ENCODE peak calls at places on chromosomes 11 and 22, in six cellular contexts. C is NCI-H1694; G is activated CD8-positive, alpha-beta memory T cell treated with anti-CD3 and anti-CD28 coated beads for 24 hours; Q is aorta; P is choroid plexus epithelial cell; A is fibroblast of the aortic adventitia. Z is an unnamed sample.
A peak's percentile ranks its signal among the peaks of the same experiment; 100 is the strongest.

GRCh38 chr22:45225732-45226560 is 14.7 kb downstream of the KIAA0930 start:
- DNase-seq in C (no peak), G (no peak), Q (peak; percentile 75), P (peak; percentile 48), A (peak; percentile 80), Z (no peak)

GRCh38 chr11:130891326-130891725 is 25.0 kb downstream of the SNX19 start:
- DNase-seq in C (no peak), G (no peak), Q (no peak), P (no peak), A (peak; percentile 77), Z (no peak)

GRCh38 chr11:6526411-6527135 is 29.5 kb downstream of the DNHD1 start:
- DNase-seq in C (no peak), G (no peak), Q (no peak), P (no peak), A (no peak), Z (no peak)

GRCh38 chr11:6196396-6196795 is 2.6 kb upstream of the OR52W1 start:
- DNase-seq in C (no peak), G (no peak), Q (no peak), P (no peak), A (no peak), Z (no peak)

GRCh38 chr22:26494506-26494905 is 10.8 kb downstream of the SRRD start:
- DNase-seq in C (no peak), G (no peak), Q (no peak), P (no peak), A (no peak), Z (no peak)

GRCh38 chr11:125624756-125625213 is at the start of gene CHEK1:
- DNase-seq in C (no peak), G (peak; percentile 58), Q (no peak), P (no peak), A (no peak), Z (no peak)

GRCh38 chr11:123560001-123560400 is 94.4 kb downstream of the SCN3B start:
- DNase-seq in C (no peak), G (no peak), Q (peak; percentile 81), P (peak; percentile 79), A (peak; percentile 83), Z (no peak)

GRCh38 chr22:37985050-37985585 is 763 bp upstream of the SOX10 start:
- DNase-seq in C (no peak), G (no peak), Q (no peak), P (no peak), A (no peak), Z (no peak)

GRCh38 chr11:128400382-128401203 is 186.8 kb downstream of the ETS1 start:
- DNase-seq in C (no peak), G (no peak), Q (no peak), P (no peak), A (peak; percentile 78), Z (no peak)

GRCh38 chr11:68525930-68526329 is 65.4 kb downstream of the PPP6R3 start:
- DNase-seq in C (no peak), G (no peak), Q (no peak), P (peak; percentile 42), A (peak; percentile 64), Z (no peak)